ENCODE peak calls at places on chromosomes 6 and 20, in nine cellular contexts. M is SJCRH30, S is hepatocyte, B is right atrium auricular region, K is A549, T is suprapubic skin, C is tibial nerve, E is fibroblast of lung, W is ascending aorta. F is an unnamed sample. For H3K4me1, the result is how much of the 10 kb centered on the place peaks cover.

GRCh38 chr6:28941681-28942448 is 18.1 kb upstream of the TRIM27 start:
- DNase-seq in E (no peak), K (no peak), C (no peak), S (peak), B (no peak), M (no peak), T (no peak), W (no peak), F (no peak)

GRCh38 chr6:16278048-16278724 is 39.8 kb downstream of the GMPR start:
- DNase-seq in B (no peak), E (peak), M (peak), W (no peak), S (peak), C (no peak), T (no peak), K (no peak), F (no peak)

GRCh38 chr6:110859335-110859792 is 15.2 kb upstream of the AMD1 start:
- DNase-seq in B (no peak), C (no peak), K (no peak), T (no peak), E (no peak), M (no peak), S (no peak), W (no peak), F (no peak)

GRCh38 chr6:133704371-133704770 is 184.5 kb upstream of the TCF21 start:
- DNase-seq in S (no peak), T (no peak), B (no peak), C (no peak), W (no peak), K (no peak), E (peak), M (no peak), F (no peak)

GRCh38 chr6:144377586-144377985 is 92.5 kb downstream of the UTRN start:
- DNase-seq in K (no peak), E (peak), C (no peak), T (no peak), S (no peak), M (no peak), B (no peak), W (no peak), F (no peak)

GRCh38 chr20:48818481-48818987 is 9.3 kb downstream of the PREX1 start:
- DNase-seq in K (no peak), E (no peak), W (no peak), T (no peak), C (no peak), B (no peak), M (no peak), S (no peak), F (no peak)

GRCh38 chr6:11426571-11426970 is 111.0 kb upstream of the TMEM170B start:
- DNase-seq in C (peak), M (no peak), K (no peak), B (no peak), T (no peak), E (no peak), W (no peak), S (no peak), F (no peak)

GRCh38 chr6:31744422-31744821 is 4.6 kb downstream of the MSH5 start:
- DNase-seq in K (no peak), E (no peak), M (no peak), B (no peak), S (no peak), W (no peak), C (no peak), T (no peak), F (no peak)

GRCh38 chr6:137121401-137121997 is 51.9 kb downstream of the IL22RA2 start:
- DNase-seq in K (no peak), E (no peak), B (no peak), T (no peak), M (no peak), W (no peak), C (no peak), S (no peak), F (no peak)

GRCh38 chr20:25057234-25058050 is 497 bp downstream of the ACSS1 start:
- DNase-seq in K (peak), S (peak), T (peak), M (peak), C (no peak), W (peak), B (no peak), E (peak), F (peak)

GRCh38 chr20:51985013-51985415 is 182.7 kb upstream of the SALL4 start:
- DNase-seq in T (no peak), W (no peak), M (no peak), B (no peak), E (peak), S (peak), C (peak), K (peak), F (no peak)

GRCh38 chr20:60095456-60095855 is 137.2 kb downstream of the CDH26 start:
- DNase-seq in C (peak), K (no peak), B (no peak), S (no peak), T (peak), E (no peak), W (no peak), M (peak), F (no peak)

GRCh38 chr6:40336296-40336695 is 250.9 kb downstream of the LRFN2 start:
- DNase-seq in C (no peak), B (no peak), W (no peak), E (peak), M (no peak), T (no peak), S (no peak), K (no peak), F (no peak)

GRCh38 chr20:63461364-63461763 is 11.1 kb downstream of the KCNQ2 start:
- DNase-seq in M (peak), S (peak), B (no peak), W (no peak), K (no peak), C (no peak), E (no peak), T (no peak), F (no peak)

GRCh38 chr6:3748208-3748701 is 3.3 kb downstream of the PXDC1 start:
- DNase-seq in W (peak), M (peak), C (peak), S (peak), B (peak), K (peak), E (peak), T (peak), F (peak)

GRCh38 chr20:58716476-58717277 is 24.1 kb downstream of the NPEPL1 start:
- DNase-seq in K (no peak), B (peak), S (peak), M (peak), T (no peak), W (peak), C (no peak), E (peak), F (peak)

GRCh38 chr6:11575408-11576033 is 38.0 kb downstream of the TMEM170B start:
- DNase-seq in B (peak), S (peak), M (peak), W (peak), C (peak), T (no peak), E (peak), K (peak), F (peak)

GRCh38 chr6:149451361-149452061 is 33.3 kb downstream of the ZC3H12D start:
- DNase-seq in T (no peak), B (no peak), M (no peak), W (peak), E (peak), K (no peak), S (peak), C (no peak), F (peak)

GRCh38 chr20:34268851-34269668 is 27.8 kb downstream of the ASIP start:
- DNase-seq in E (peak), W (no peak), K (no peak), T (peak), M (no peak), B (no peak), C (no peak), S (peak), F (peak)

GRCh38 chr6:1612386-1612893 is 2.7 kb downstream of the FOXC1 start:
- DNase-seq in T (no peak), E (no peak), B (no peak), K (no peak), C (no peak), M (no peak), W (no peak), S (no peak), F (no peak)

GRCh38 chr6:106168097-106168888 is 82.2 kb downstream of the PRDM1 start:
- DNase-seq in E (no peak), S (no peak), K (no peak), W (no peak), T (no peak), M (no peak), B (no peak), C (no peak), F (no peak)

GRCh38 chr6:30885481-30885998 is 1.2 kb downstream of the DDR1 start:
- DNase-seq in K (peak), B (no peak), S (peak), E (peak), W (peak), C (no peak), M (peak), T (no peak), F (peak)

GRCh38 chr6:24974182-24975171 is 38.7 kb upstream of the RIPOR2 start:
- DNase-seq in S (no peak), K (no peak), W (no peak), C (no peak), E (no peak), T (no peak), B (no peak), M (no peak), F (no peak)

GRCh38 chr6:169812257-169812644 is 60.8 kb downstream of the ERMARD start:
- DNase-seq in B (no peak), C (no peak), E (no peak), W (peak), M (no peak), K (no peak), T (peak), S (no peak), F (no peak)

GRCh38 chr6:21436625-21437024 is 156.9 kb upstream of the SOX4 start:
- DNase-seq in T (no peak), S (no peak), M (no peak), B (no peak), W (no peak), K (no peak), E (no peak), C (no peak), F (no peak)

GRCh38 chr6:136383271-136383670 is 93.6 kb upstream of the BCLAF1 start:
- DNase-seq in S (no peak), M (no peak), B (no peak), T (no peak), C (no peak), E (no peak), W (no peak), K (no peak), F (no peak)

GRCh38 chr6:113451030-113451429 is 406.1 kb upstream of the MARCKS start:
- DNase-seq in S (no peak), K (no peak), T (no peak), B (no peak), W (no peak), M (no peak), C (no peak), E (no peak), F (no peak)

GRCh38 chr6:53125276-53125675 is 23.4 kb downstream of the GCM1 start:
- DNase-seq in E (no peak), T (no peak), B (no peak), S (no peak), M (no peak), W (no peak), K (no peak), C (no peak), F (no peak)

GRCh38 chr6:145502417-145502816 is 232.9 kb downstream of the EPM2A start:
- DNase-seq in M (peak), S (peak), W (no peak), E (no peak), T (no peak), B (no peak), K (peak), C (no peak), F (no peak)

GRCh38 chr6:87700351-87700728 is 1.7 kb downstream of the AKIRIN2 start:
- DNase-seq in T (no peak), W (no peak), K (no peak), M (peak), B (no peak), C (no peak), E (no peak), S (no peak), F (no peak)

GRCh38 chr6:156021746-156022396 is 566.2 kb upstream of the NOX3 start:
- DNase-seq in K (no peak), T (no peak), B (no peak), S (no peak), C (no peak), W (no peak), E (peak), M (no peak), F (no peak)

GRCh38 chr6:1415416-1416063 is 26.2 kb downstream of the FOXF2 start:
- DNase-seq in W (peak), S (no peak), T (peak), C (no peak), B (no peak), K (no peak), E (no peak), M (no peak), F (no peak)

GRCh38 chr6:122389704-122390103 is 9.7 kb upstream of the HSF2 start:
- DNase-seq in S (no peak), M (no peak), T (no peak), B (no peak), C (no peak), K (no peak), W (no peak), E (no peak), F (no peak)

GRCh38 chr6:107670792-107671199 is 153.3 kb downstream of the SCML4 start:
- DNase-seq in S (peak), B (no peak), T (no peak), M (peak), C (peak), E (peak), K (no peak), W (peak), F (peak)

GRCh38 chr6:43669922-43670622 is 17.5 kb downstream of the MRPS18A start:
- DNase-seq in C (no peak), W (no peak), E (no peak), M (no peak), K (no peak), B (no peak), S (peak), T (no peak), F (peak)

GRCh38 chr6:132512638-132513632 is at the start of gene STX7:
- DNase-seq in T (peak), E (peak), M (peak), S (peak), K (peak), W (peak), B (peak), C (peak), F (peak)
- H3K4me1 ChIP-seq in T (under half), E (under half), M (under half), S (under half), K (under half), W (under half), B (under half), C (under half), F (under half)

GRCh38 chr20:2798814-2799213 is 1.6 kb downstream of the CPXM1 start:
- DNase-seq in K (no peak), W (no peak), B (no peak), S (no peak), E (no peak), M (no peak), C (no peak), T (no peak), F (no peak)
- H3K4me3 ChIP-seq in K (no peak), W (no peak), B (no peak), S (no peak), E (no peak), M (no peak), C (no peak), T (no peak), F (no peak)

DNA sequence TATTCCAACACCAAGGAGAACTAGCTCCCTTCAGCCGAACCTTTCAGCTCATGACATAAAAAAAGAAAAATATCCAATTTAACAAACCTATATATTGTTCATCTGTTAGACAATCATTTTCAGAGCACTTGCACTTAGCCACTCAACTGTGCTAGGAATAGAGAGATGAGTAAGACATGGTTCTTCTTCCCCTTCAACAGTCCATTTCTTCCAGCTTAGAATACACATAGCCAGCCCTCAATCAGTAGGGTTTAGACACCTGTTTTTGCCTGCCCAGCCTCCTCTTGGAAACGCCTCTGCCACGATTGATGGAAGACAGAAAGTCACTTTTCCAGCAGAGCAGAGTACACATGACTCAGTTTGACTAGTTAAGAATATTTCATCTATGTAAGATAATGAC is 21.8 kb downstream of the ADNP start:
- DNase-seq in K (no peak), E (no peak), C (no peak), B (no peak), S (no peak), M (no peak), T (no peak), W (no peak), F (no peak)
- H3K4me1 ChIP-seq in K (under half), E (under half), C (under half), B (half or more), S (under half), M (under half), T (under half), W (under half), F (under half)

GRCh38 chr6:166308769-166309589 is 787 bp upstream of the PRR18 start:
- DNase-seq in W (no peak), K (no peak), M (no peak), B (no peak), E (no peak), S (no peak), T (no peak), C (no peak), F (no peak)
- H3K4me3 ChIP-seq in W (peak), K (no peak), M (peak), B (no peak), E (no peak), S (no peak), T (peak), C (no peak), F (no peak)

DNA sequence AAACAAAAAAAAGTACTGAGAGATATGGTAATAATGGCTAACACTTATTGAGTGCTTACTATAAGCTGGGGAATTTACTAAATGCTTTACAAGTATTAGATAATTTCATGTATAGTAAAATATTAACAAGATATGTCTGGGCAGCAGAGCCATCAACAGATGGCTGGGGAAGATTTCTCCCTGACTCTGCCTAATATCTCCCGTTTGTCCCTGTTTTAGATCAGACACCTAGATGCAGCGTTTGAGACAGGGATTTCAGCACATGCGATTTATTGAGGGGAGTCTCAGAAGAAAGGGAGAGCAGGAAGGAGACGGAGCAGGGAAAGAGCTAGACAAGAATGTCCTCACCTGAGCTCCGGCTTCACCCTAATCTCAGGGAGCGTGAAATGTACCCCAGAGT is 36.9 kb upstream of the ADGRF1 start:
- DNase-seq in W (no peak), E (no peak), C (no peak), T (no peak), S (no peak), K (no peak), B (no peak), M (no peak), F (no peak)
- H3K4me1 ChIP-seq in W (under half), E (under half), C (under half), T (under half), S (under half), K (under half), B (under half), M (under half), F (under half)

DNA sequence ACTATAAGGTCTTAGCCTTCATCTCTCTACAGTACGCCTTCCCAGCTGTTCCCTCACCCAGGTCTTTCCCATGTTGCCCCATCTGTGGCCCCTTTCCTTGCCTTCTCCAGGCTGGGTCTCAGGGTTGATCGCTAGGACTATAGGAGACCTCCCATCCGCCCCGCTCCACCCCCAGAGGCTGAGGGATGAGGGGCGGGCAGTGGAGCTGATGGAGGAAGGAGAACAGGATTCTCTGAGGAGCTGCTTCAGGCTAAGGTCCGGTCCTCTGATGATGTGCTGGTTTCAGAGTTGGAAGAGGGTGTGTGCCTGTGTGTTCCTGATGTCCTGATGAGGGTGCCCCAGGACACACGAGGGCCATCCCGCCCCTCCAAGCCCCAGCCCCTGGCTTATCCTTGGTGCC is 154.8 kb upstream of the QKI start:
- DNase-seq in K (no peak), C (no peak), T (no peak), W (no peak), M (no peak), E (no peak), B (no peak), S (no peak), F (no peak)
- H3K4me3 ChIP-seq in K (no peak), C (no peak), T (peak), W (peak), M (no peak), E (no peak), B (peak), S (no peak), F (no peak)

GRCh38 chr6:129646617-129647016 is 63.4 kb downstream of the ARHGAP18 start:
- DNase-seq in S (no peak), M (no peak), W (no peak), C (no peak), B (no peak), E (no peak), K (no peak), T (no peak), F (no peak)
- H3K4me1 ChIP-seq in S (under half), M (under half), W (under half), C (under half), B (under half), E (under half), K (half or more), T (under half), F (under half)

GRCh38 chr6:150919938-150920337 is 54.4 kb downstream of the MTHFD1L start:
- DNase-seq in B (peak), K (no peak), C (no peak), W (peak), M (no peak), E (no peak), T (no peak), S (no peak), F (no peak)

GRCh38 chr6:150910561-150910960 is 45.1 kb downstream of the MTHFD1L start:
- DNase-seq in M (no peak), W (no peak), T (no peak), B (no peak), S (no peak), E (no peak), C (no peak), K (peak), F (no peak)

GRCh38 chr6:150915156-150915555 is 49.7 kb downstream of the MTHFD1L start:
- DNase-seq in W (no peak), B (peak), K (no peak), T (no peak), S (no peak), E (peak), C (no peak), M (no peak), F (no peak)

GRCh38 chr6:150914372-150914771 is 48.9 kb downstream of the MTHFD1L start:
- DNase-seq in E (no peak), W (peak), B (peak), S (no peak), M (no peak), K (no peak), T (no peak), C (no peak), F (no peak)

DNA sequence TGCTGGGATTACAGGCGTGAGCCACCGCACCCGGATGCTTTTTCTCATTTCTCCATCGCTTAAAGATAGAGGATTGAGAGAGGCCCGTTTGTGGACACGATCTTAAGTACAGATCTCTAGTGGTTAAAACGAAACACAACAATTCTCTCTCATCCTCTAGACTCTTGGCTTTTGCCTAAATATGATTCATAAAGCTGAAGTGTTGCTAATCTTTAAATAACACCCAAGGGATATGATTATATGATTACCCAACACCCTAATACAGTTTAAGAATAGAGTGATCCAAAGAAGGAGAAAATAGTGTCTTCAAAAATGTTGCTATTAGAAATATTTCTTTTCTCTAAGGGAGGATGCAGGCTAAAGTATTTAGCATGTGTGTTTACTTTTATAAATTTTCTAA is 50.4 kb downstream of the MTHFD1L start:
- DNase-seq in S (no peak), K (no peak), E (peak), T (no peak), C (no peak), W (peak), B (no peak), M (no peak), F (no peak)
- H3K4me3 ChIP-seq in S (no peak), K (no peak), E (no peak), T (no peak), C (no peak), W (no peak), B (no peak), M (no peak), F (no peak)